ENCODE peak calls at places on chromosomes 3 and 15, in six cellular contexts. T, W, I, Y, R and N are unnamed samples.

GRCh38 chr15:42093966-42094365 is 396 bp downstream of the PLA2G4D start:
- DNase-seq in T (no peak), W (no peak), I (no peak), Y (no peak), R (no peak), N (peak; percentile 17)

GRCh38 chr3:164094546-164094945 is 983.8 kb downstream of the SI start:
- DNase-seq in T (no peak), W (no peak), I (no peak), Y (no peak), R (no peak), N (no peak)

GRCh38 chr3:142857056-142857455 is 31.8 kb downstream of the PCOLCE2 start:
- DNase-seq in T (no peak), W (peak; percentile 70), I (no peak), Y (peak; percentile 83), R (no peak), N (peak; percentile 58)

GRCh38 chr15:39430389-39430788 is 150.5 kb upstream of the THBS1 start:
- DNase-seq in T (no peak), W (no peak), I (no peak), Y (no peak), R (no peak), N (no peak)

GRCh38 chr3:49554639-49555265 is 475 bp downstream of the BSN start:
- DNase-seq in T (peak; percentile 79), W (peak; percentile 47), I (no peak), Y (peak; percentile 68), R (no peak), N (peak; percentile 65)

GRCh38 chr3:64290864-64291263 is 65.6 kb upstream of the PRICKLE2 start:
- DNase-seq in T (no peak), W (no peak), I (no peak), Y (no peak), R (no peak), N (no peak)

GRCh38 chr3:77071806-77072205 is 31.9 kb downstream of the ROBO2 start:
- DNase-seq in T (no peak), W (no peak), I (no peak), Y (no peak), R (no peak), N (no peak)

GRCh38 chr15:90039996-90040395 is 38.9 kb downstream of the ZNF710 start:
- DNase-seq in T (no peak), W (no peak), I (no peak), Y (peak; percentile 56), R (no peak), N (no peak)

GRCh38 chr3:172815857-172816256 is 65.3 kb downstream of the ECT2 start:
- DNase-seq in T (no peak), W (no peak), I (no peak), Y (no peak), R (no peak), N (no peak)

GRCh38 chr3:66412176-66412887 is 88.5 kb downstream of the LRIG1 start:
- DNase-seq in T (no peak), W (no peak), I (no peak), Y (no peak), R (no peak), N (no peak)

GRCh38 chr3:155302476-155302875 is 9.0 kb upstream of the STRIT1 start:
- DNase-seq in T (no peak), W (no peak), I (no peak), Y (no peak), R (no peak), N (no peak)

GRCh38 chr3:184836090-184836785 is 24.3 kb downstream of the VPS8 start:
- DNase-seq in T (no peak), W (no peak), I (no peak), Y (no peak), R (no peak), N (no peak)

GRCh38 chr15:69557340-69558137 is 104.9 kb downstream of the RPLP1 start:
- DNase-seq in T (no peak), W (no peak), I (no peak), Y (peak; percentile 84), R (no peak), N (peak; percentile 37)

DNA sequence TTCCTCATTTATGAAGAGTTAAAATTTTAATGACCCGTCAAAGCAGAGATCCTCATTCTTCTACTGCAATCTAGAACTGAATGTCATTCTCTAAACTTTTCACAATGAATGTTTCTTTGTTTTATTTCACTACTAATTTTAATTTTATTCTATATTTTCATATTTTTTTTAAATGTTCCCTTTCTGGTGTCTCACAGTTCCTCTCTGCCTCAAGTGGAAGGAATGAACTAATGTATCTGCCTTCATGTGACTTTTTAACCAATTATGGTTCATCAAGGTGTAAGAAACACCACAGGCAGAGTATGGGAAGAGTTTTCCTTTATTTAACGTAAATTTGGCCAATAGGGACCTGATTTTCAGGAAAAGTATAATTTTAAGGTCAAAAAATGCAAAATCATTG is 441.7 kb downstream of the EPHA6 start:
- DNase-seq in T (no peak), W (no peak), I (no peak), Y (no peak), R (no peak), N (no peak)
- H3K4me1 ChIP-seq in T (no peaks in the 10 kb centered on the region), W (no peaks in the 10 kb centered on the region), I (no peaks in the 10 kb centered on the region), Y (no peaks in the 10 kb centered on the region), R (no peaks in the 10 kb centered on the region), N (no peaks in the 10 kb centered on the region)

DNA sequence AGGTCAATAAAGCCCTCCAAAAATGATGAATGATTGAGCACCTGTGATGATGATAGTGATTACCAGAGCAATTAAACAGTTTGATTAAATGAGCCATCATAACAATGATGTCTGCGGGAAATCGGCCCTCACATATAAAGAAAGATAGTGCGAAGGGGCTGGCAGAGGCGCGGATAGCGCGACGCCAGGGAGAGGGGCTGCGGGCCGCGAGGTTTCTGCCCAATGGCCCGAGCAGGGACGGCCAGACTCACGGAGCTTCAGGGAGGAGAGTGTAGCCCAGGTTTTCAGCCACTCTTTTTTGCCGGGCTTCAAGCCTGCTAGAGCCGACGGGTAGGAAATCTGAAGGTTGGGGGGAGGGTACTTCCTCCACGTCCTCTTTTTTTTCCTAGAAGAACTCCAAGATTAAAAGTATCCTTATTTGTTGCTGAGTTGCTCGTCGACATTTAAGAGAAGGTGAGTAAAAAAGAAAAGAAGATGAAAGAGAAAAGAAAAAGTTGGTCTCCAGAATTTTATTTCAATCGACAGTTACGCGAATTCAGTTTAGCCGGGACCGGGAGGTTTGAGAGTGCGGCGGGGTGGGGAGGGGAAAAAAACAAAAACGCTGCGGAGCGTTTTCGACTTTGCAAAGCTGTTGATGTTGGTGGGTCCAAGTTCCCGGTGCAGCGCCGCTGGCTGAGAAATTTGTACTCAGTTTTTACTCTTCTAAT is 2.1 kb upstream of the MEIS2 start:
- DNase-seq in T (peak; percentile 49), W (peak; percentile 37), I (peak; percentile 54), Y (no peak), R (no peak), N (no peak)
- H3K27me3 ChIP-seq in T (peaks cover 5% of the 10 kb centered on the region), W (no peaks in the 10 kb centered on the region), I (no peaks in the 10 kb centered on the region), Y (no peaks in the 10 kb centered on the region), R (no peaks in the 10 kb centered on the region), N (peaks cover 70% of the 10 kb centered on the region)

DNA sequence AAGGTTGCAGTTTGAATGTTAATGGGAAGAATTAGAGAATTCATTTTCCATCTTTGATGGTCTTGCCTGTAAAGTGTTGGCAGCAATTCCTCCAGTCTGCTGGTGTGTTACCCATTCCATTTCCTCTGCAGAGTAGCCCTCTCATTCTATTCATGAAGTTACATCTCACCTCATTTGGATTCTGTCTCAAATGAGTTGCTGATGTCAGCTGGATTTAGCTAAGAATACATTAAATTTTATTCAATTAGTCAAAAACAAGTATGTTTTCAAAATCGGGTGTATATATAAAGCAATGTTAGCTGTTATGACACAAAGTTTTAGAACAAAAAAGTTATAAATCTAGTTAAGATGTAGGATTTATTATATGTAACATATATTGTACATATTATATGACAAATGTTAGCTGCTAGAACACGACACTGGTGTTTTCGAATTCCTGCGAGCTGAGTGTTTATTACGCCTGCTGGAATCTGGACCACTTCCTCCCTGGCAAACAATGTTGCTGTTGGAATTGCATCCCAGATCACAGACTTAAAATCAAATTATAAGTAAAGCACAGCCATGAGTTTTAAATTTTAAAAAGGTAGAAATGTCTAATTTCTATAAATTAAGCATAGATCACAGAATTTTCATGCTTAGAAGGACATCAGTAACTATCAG is 516.2 kb downstream of the OCA2 start:
- DNase-seq in T (no peak), W (no peak), I (no peak), Y (no peak), R (no peak), N (no peak)
- H3K9me3 ChIP-seq in T (no peaks in the 10 kb centered on the region), W (no peaks in the 10 kb centered on the region), I (no peaks in the 10 kb centered on the region), Y (no peaks in the 10 kb centered on the region), R (no peaks in the 10 kb centered on the region), N (no peaks in the 10 kb centered on the region)

GRCh38 chr15:70855764-70856163 is 1.8 kb upstream of the LARP6 start:
- DNase-seq in T (no peak), W (no peak), I (no peak), Y (no peak), R (no peak), N (no peak)
- H3K4me1 ChIP-seq in T (no peaks in the 10 kb centered on the region), W (peaks cover 16% of the 10 kb centered on the region), I (peaks cover 12% of the 10 kb centered on the region), Y (no peaks in the 10 kb centered on the region), R (peaks cover 63% of the 10 kb centered on the region), N (peaks cover 52% of the 10 kb centered on the region)

GRCh38 chr3:186510374-186511079 is 33.7 kb downstream of the CRYGS start:
- DNase-seq in T (no peak), W (no peak), I (no peak), Y (no peak), R (no peak), N (no peak)
- H3K27me3 ChIP-seq in T (no peaks in the 10 kb centered on the region), W (no peaks in the 10 kb centered on the region), I (no peaks in the 10 kb centered on the region), Y (no peaks in the 10 kb centered on the region), R (no peaks in the 10 kb centered on the region), N (peaks cover 13% of the 10 kb centered on the region)